ENCODE peak calls at places on chromosomes 5 and 9, in seven cellular contexts. Z is neural progenitor cell; H is DMS79 treated with DMSO at 0.1 percent for 48 hours; D is activated CD8-positive, alpha-beta T cell treated with anti-CD3 and anti-CD28 coated beads, Interleukin-2, amount 10 ng/mL, durations not matched to agents 7 days and 5 days; C is HT-29; L is HAP-1; O is HuH-7. V is an unnamed sample.

GRCh38 chr9:35814106-35814840 is 569 bp downstream of the HINT2 start:
- DNase-seq in Z (peak; percentile 91), H (peak; percentile 43), D (peak; percentile 73), C (peak; percentile 78), L (peak; percentile 64), O (peak; percentile 77), V (peak; percentile 73)

GRCh38 chr9:133968428-133968827 is 23.7 kb downstream of the VAV2 start:
- DNase-seq in Z (no peak), H (no peak), D (no peak), C (no peak), L (no peak), O (no peak), V (no peak)

GRCh38 chr5:20974423-20974822 is 986.4 kb upstream of the CDH18 start:
- DNase-seq in Z (no peak), H (no peak), D (no peak), C (no peak), L (no peak), O (no peak), V (no peak)

GRCh38 chr9:74037274-74037673 is 459.9 kb upstream of the RORB start:
- DNase-seq in Z (no peak), H (no peak), D (no peak), C (no peak), L (no peak), O (no peak), V (no peak)

GRCh38 chr5:168366124-168366523 is 74.7 kb downstream of the WWC1 start:
- DNase-seq in Z (no peak), H (no peak), D (no peak), C (no peak), L (no peak), O (no peak), V (peak; percentile 66)

GRCh38 chr5:458547-459353 is 15.8 kb downstream of the EXOC3 start:
- DNase-seq in Z (no peak), H (no peak), D (no peak), C (no peak), L (peak; percentile 3), O (no peak), V (peak; percentile 86)

GRCh38 chr5:158384535-158385421 is 525.8 kb upstream of the CLINT1 start:
- DNase-seq in Z (no peak), H (no peak), D (no peak), C (no peak), L (no peak), O (no peak), V (peak; percentile 80)

GRCh38 chr9:129242971-129243561 is 65.0 kb upstream of the IER5L start:
- DNase-seq in Z (no peak), H (no peak), D (no peak), C (no peak), L (no peak), O (no peak), V (peak; percentile 73)

GRCh38 chr5:19891658-19892057 is 96.3 kb downstream of the CDH18 start:
- DNase-seq in Z (no peak), H (no peak), D (no peak), C (no peak), L (no peak), O (no peak), V (no peak)

GRCh38 chr5:115577741-115578140 is 24.5 kb downstream of the TICAM2 start:
- DNase-seq in Z (no peak), H (no peak), D (no peak), C (no peak), L (no peak), O (no peak), V (no peak)

GRCh38 chr9:84670106-84670800 is 724 bp downstream of the NTRK2 start:
- DNase-seq in Z (peak; percentile 80), H (no peak), D (no peak), C (no peak), L (no peak), O (no peak), V (peak; percentile 32)

GRCh38 chr9:82957526-82958379 is 105.2 kb downstream of the RASEF start:
- DNase-seq in Z (peak; percentile 29), H (peak; percentile 91), D (no peak), C (no peak), L (no peak), O (no peak), V (no peak)

GRCh38 chr5:117041926-117042595 is 467.4 kb upstream of the SEMA6A start:
- DNase-seq in Z (no peak), H (no peak), D (no peak), C (no peak), L (no peak), O (no peak), V (no peak)

GRCh38 chr5:17314907-17315471 is 97.6 kb downstream of the BASP1 start:
- DNase-seq in Z (no peak), H (peak; percentile 69), D (no peak), C (no peak), L (no peak), O (no peak), V (no peak)

GRCh38 chr5:32711693-32712462 is 757 bp downstream of the NPR3 start:
- DNase-seq in Z (peak; percentile 62), H (no peak), D (no peak), C (no peak), L (no peak), O (no peak), V (peak; percentile 67)

GRCh38 chr9:126588491-126589168 is 25.1 kb upstream of the LMX1B start:
- DNase-seq in Z (no peak), H (no peak), D (no peak), C (no peak), L (no peak), O (no peak), V (no peak)

GRCh38 chr5:18321516-18321915 is 687.3 kb downstream of the TAF11L14 start:
- DNase-seq in Z (no peak), H (no peak), D (no peak), C (no peak), L (no peak), O (no peak), V (no peak)

GRCh38 chr9:5773324-5773999 is 59.5 kb downstream of the ERMP1 start:
- DNase-seq in Z (peak; percentile 19), H (no peak), D (no peak), C (no peak), L (no peak), O (no peak), V (no peak)

GRCh38 chr5:176360894-176361436 is 599 bp downstream of the KIAA1191 start:
- DNase-seq in Z (no peak), H (no peak), D (peak; percentile 28), C (peak; percentile 7), L (peak; percentile 43), O (no peak), V (no peak)